ENCODE peak calls at places on chromosomes 4 and X, in nine cellular contexts. U, F, G, S, H, L, W, T and P are unnamed samples. For H3K36me3 and H3K27me3, the result is how much of the 10 kb centered on the place peaks cover.

GRCh38 chr4:100290585-100290984 is 100.3 kb upstream of the DDIT4L start:
- DNase-seq in U (no peak), F (no peak), G (no peak), S (no peak), H (no peak), L (peak), W (no peak), T (no peak), P (no peak)

GRCh38 chr4:38829237-38829636 is 24.6 kb upstream of the TLR1 start:
- DNase-seq in U (no peak), F (no peak), G (no peak), S (no peak), H (no peak), L (no peak), W (no peak), T (no peak), P (no peak)

GRCh38 chrX:107716045-107716684 is 59.4 kb downstream of the TSC22D3 start:
- DNase-seq in U (no peak), F (peak), G (peak), S (peak), H (no peak), L (peak), W (peak), T (peak), P (peak)

GRCh38 chr4:184590196-184590595 is 59.1 kb downstream of the CASP3 start:
- DNase-seq in U (no peak), F (no peak), G (no peak), S (no peak), H (no peak), L (no peak), W (no peak), T (no peak), P (no peak)

GRCh38 chrX:79153348-79153747 is 8.9 kb downstream of the GPR174 start:
- DNase-seq in U (no peak), F (no peak), G (no peak), S (no peak), H (no peak), L (no peak), W (no peak), T (no peak), P (no peak)

GRCh38 chrX:21800344-21800770 is 39.1 kb upstream of the MBTPS2 start:
- DNase-seq in U (no peak), F (no peak), G (no peak), S (no peak), H (peak), L (peak), W (no peak), T (no peak), P (peak)

GRCh38 chrX:121641560-121641959 is 594.1 kb downstream of the GLUD2 start:
- DNase-seq in U (no peak), F (no peak), G (no peak), S (no peak), H (no peak), L (peak), W (no peak), T (no peak), P (no peak)

GRCh38 chr4:182905038-182905437 is 12.1 kb downstream of the DCTD start:
- DNase-seq in U (no peak), F (no peak), G (no peak), S (no peak), H (no peak), L (no peak), W (no peak), T (no peak), P (no peak)

GRCh38 chr4:107312366-107312765 is 276.3 kb upstream of the DKK2 start:
- DNase-seq in U (peak), F (no peak), G (no peak), S (no peak), H (no peak), L (peak), W (no peak), T (no peak), P (no peak)

GRCh38 chr4:23373269-23373668 is 516.6 kb downstream of the PPARGC1A start:
- DNase-seq in U (peak), F (no peak), G (peak), S (no peak), H (no peak), L (no peak), W (no peak), T (peak), P (peak)

GRCh38 chr4:184330008-184330400 is 112.3 kb upstream of the ENPP6 start:
- DNase-seq in U (peak), F (peak), G (no peak), S (peak), H (peak), L (no peak), W (peak), T (no peak), P (no peak)

GRCh38 chr4:128917781-128918180 is 108.3 kb downstream of the JADE1 start:
- DNase-seq in U (no peak), F (no peak), G (no peak), S (peak), H (no peak), L (no peak), W (no peak), T (no peak), P (no peak)

GRCh38 chr4:7414046-7414445 is 20.7 kb downstream of the PSAPL1 start:
- DNase-seq in U (no peak), F (peak), G (peak), S (no peak), H (no peak), L (no peak), W (no peak), T (no peak), P (no peak)

GRCh38 chr4:5940470-5941203 is 47.8 kb upstream of the CRMP1 start:
- DNase-seq in U (peak), F (no peak), G (peak), S (no peak), H (no peak), L (no peak), W (no peak), T (peak), P (peak)

GRCh38 chr4:143240920-143241319 is 56.2 kb downstream of the USP38 start:
- DNase-seq in U (no peak), F (no peak), G (no peak), S (no peak), H (no peak), L (no peak), W (no peak), T (no peak), P (no peak)

GRCh38 chr4:64581422-64581821 is 172.2 kb upstream of the TECRL start:
- DNase-seq in U (peak), F (no peak), G (no peak), S (no peak), H (peak), L (peak), W (no peak), T (no peak), P (peak)

GRCh38 chr4:21512351-21512750 is 436.2 kb downstream of the KCNIP4 start:
- DNase-seq in U (peak), F (no peak), G (no peak), S (no peak), H (peak), L (peak), W (no peak), T (peak), P (no peak)

GRCh38 chr4:8387615-8388266 is 52.8 kb downstream of the ACOX3 start:
- DNase-seq in U (peak), F (no peak), G (no peak), S (no peak), H (no peak), L (no peak), W (no peak), T (no peak), P (no peak)

GRCh38 chr4:39320381-39321115 is 45.6 kb downstream of the RFC1 start:
- DNase-seq in U (peak), F (no peak), G (no peak), S (no peak), H (no peak), L (peak), W (no peak), T (no peak), P (peak)

GRCh38 chr4:158202475-158202874 is 7.8 kb upstream of the TMEM144 start:
- DNase-seq in U (no peak), F (no peak), G (no peak), S (no peak), H (no peak), L (no peak), W (no peak), T (no peak), P (no peak)

GRCh38 chr4:92551616-92552015 is 247.8 kb downstream of the GRID2 start:
- DNase-seq in U (no peak), F (no peak), G (no peak), S (no peak), H (no peak), L (no peak), W (no peak), T (peak), P (no peak)

GRCh38 chrX:133994576-133994975 is 9.2 kb upstream of the GPC3 start:
- DNase-seq in U (no peak), F (no peak), G (no peak), S (no peak), H (peak), L (no peak), W (no peak), T (no peak), P (no peak)

GRCh38 chrX:118698516-118699247 is 28.7 kb upstream of the IL13RA1 start:
- DNase-seq in U (peak), F (no peak), G (no peak), S (no peak), H (no peak), L (peak), W (no peak), T (no peak), P (no peak)

GRCh38 chr4:120921456-120922389 is 803 bp downstream of the PRDM5 start:
- DNase-seq in U (peak), F (peak), G (peak), S (peak), H (peak), L (peak), W (peak), T (peak), P (peak)

GRCh38 chr4:122003335-122003734 is 51.5 kb upstream of the TRPC3 start:
- DNase-seq in U (peak), F (no peak), G (peak), S (peak), H (no peak), L (peak), W (no peak), T (peak), P (no peak)

GRCh38 chr4:2924765-2925301 is 38.4 kb downstream of the NOP14 start:
- DNase-seq in U (no peak), F (peak), G (no peak), S (no peak), H (no peak), L (no peak), W (peak), T (no peak), P (no peak)

DNA sequence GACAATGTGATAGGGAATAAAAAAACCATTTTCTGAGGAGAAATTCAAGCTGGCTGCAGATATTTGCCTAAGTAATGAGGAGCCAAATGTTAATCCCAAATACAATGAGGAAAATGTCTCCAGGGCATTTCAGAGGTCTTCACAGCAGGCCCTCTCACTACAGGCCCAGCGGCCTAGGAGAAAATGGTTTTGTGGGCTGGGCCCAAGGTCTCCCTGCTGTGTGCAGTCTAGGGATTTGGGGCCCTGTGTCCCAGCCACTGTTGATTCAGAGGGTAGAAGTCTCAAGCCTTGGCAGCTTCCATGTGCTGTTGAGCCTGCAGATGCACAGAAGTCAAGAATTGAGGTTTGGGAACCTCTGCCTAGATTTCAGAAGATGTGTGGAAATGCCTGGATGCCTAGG is 778.7 kb downstream of the CENPC start:
- DNase-seq in U (no peak), F (no peak), G (peak), S (no peak), H (no peak), L (no peak), W (no peak), T (no peak), P (no peak)
- H3K36me3 ChIP-seq in U (under half), F (under half), G (under half), S (under half), H (under half), L (under half), W (under half), T (under half), P (under half)

DNA sequence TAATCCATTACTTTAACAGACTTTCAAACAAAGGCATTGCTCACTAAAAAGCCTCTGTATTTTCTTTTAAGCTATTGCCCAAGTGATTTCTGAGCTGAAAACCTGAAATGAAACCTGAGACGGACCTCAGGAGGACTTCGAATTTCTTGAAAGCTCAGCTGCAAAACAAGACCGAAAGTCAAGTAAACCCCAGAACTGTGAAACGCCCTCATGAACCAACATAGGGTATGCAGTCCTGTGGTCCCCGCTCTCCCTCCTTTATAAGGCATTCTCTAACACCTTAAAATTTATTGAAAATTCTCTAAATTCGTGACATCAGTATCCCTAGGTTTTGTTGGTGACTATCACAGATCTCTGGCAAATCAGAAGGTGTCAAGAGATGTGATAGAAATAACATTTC is 91.8 kb downstream of the SHISA3 start:
- DNase-seq in U (no peak), F (no peak), G (no peak), S (peak), H (no peak), L (no peak), W (no peak), T (no peak), P (no peak)
- H3K4me3 ChIP-seq in U (no peak), F (no peak), G (no peak), S (peak), H (no peak), L (no peak), W (no peak), T (no peak), P (no peak)

GRCh38 chrX:142295190-142295589 is 90.1 kb upstream of the MAGEC2 start:
- DNase-seq in U (no peak), F (no peak), G (no peak), S (no peak), H (no peak), L (no peak), W (no peak), T (no peak), P (no peak)
- H3K27me3 ChIP-seq in U (under half), F (under half), G (under half), S (under half), H (under half), L (under half), W (under half), T (under half), P (under half)

DNA sequence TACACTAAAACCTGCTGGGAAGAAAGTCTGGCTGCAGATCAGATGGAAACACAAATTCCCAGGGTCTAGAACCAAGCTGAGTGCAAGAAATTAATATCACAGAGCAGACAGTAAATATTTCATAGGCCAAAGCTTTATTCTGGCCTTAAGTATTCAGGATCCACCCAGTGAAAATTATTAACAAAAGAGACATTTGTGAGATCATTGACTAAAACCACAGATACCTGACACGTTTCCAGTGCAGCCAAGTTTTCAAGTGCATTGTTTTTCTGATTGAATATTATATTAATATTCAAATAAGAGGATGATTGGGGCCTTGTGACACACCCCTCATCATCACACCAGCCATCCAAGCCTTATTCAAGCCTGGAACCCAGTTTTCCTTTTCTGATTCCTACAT is 10.3 kb downstream of the ELOVL6 start:
- DNase-seq in U (no peak), F (no peak), G (no peak), S (no peak), H (no peak), L (no peak), W (no peak), T (no peak), P (no peak)
- H3K36me3 ChIP-seq in U (under half), F (under half), G (under half), S (under half), H (under half), L (under half), W (under half), T (under half), P (under half)

DNA sequence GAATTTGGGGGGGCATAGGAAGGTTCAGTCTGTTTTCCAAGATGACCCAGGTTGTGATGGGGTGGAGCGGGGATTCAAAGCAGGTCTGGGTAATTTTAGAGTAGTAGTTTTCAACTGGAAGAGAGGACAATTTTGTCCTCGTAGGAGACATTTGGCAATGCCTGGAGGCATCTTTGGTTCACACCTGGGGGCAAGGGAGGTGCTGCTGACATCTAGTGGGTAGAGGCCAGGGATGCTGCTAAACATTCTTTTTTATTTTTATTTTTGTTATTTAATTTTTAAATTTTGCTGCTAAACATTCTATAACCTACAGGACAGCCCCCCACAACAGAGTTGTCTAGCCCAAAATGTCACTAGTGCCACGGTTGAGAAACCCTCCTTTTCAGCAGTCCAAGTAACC is 1.9 kb downstream of the RAB9A start:
- DNase-seq in U (no peak), F (no peak), G (no peak), S (no peak), H (no peak), L (peak), W (no peak), T (no peak), P (no peak)
- H3K4me3 ChIP-seq in U (no peak), F (no peak), G (peak), S (peak), H (peak), L (peak), W (peak), T (no peak), P (peak)

GRCh38 chrX:51742586-51742985 is 656 bp upstream of the GSPT2 start:
- DNase-seq in U (no peak), F (no peak), G (peak), S (no peak), H (no peak), L (no peak), W (no peak), T (no peak), P (no peak)

GRCh38 chrX:51743179-51743957 is at the start of gene GSPT2:
- DNase-seq in U (peak), F (peak), G (peak), S (peak), H (peak), L (peak), W (peak), T (peak), P (peak)

GRCh38 chrX:51747671-51748070 is 4.4 kb downstream of the GSPT2 start:
- DNase-seq in U (no peak), F (no peak), G (no peak), S (no peak), H (peak), L (no peak), W (no peak), T (no peak), P (no peak)
- H3K27me3 ChIP-seq in U (under half), F (under half), G (under half), S (under half), H (under half), L (under half), W (under half), T (under half), P (under half)